ENCODE peak calls at places on chromosomes 1 and 21, in eight cellular contexts. Z is IMR-90; H is thoracic aorta; W is neural progenitor cell; V is PC-3; O is fibroblast of mammary gland; R is CD4-positive, alpha-beta T cell; G is A549. B is an unnamed sample.

GRCh38 chr1:206716519-206717236 is 32.0 kb downstream of the MAPKAPK2 start:
- DNase-seq in Z (peak; percentile 53), H (no peak), W (no peak), V (peak; percentile 75), O (peak; percentile 55), R (no peak), G (no peak), B (no peak)

GRCh38 chr21:17921579-17922530 is 102.7 kb upstream of the C21orf91 start:
- DNase-seq in Z (peak; percentile 65), H (no peak), W (no peak), V (peak; percentile 85), O (peak; percentile 99), R (no peak), G (no peak), B (peak; percentile 54)

GRCh38 chr1:182781849-182782586 is 7.6 kb upstream of the NPL start:
- DNase-seq in Z (peak; percentile 31), H (no peak), W (peak; percentile 78), V (peak; percentile 59), O (peak; percentile 62), R (peak; percentile 57), G (peak; percentile 28), B (peak; percentile 37)

GRCh38 chr1:2493691-2494322 is 17.7 kb downstream of the PLCH2 start:
- DNase-seq in Z (no peak), H (no peak), W (no peak), V (peak; percentile 33), O (no peak), R (no peak), G (no peak), B (no peak)

GRCh38 chr1:115717541-115717940 is 51.0 kb downstream of the CASQ2 start:
- DNase-seq in Z (peak; percentile 15), H (no peak), W (peak; percentile 68), V (peak; percentile 53), O (peak; percentile 51), R (no peak), G (no peak), B (no peak)

GRCh38 chr21:34808569-34809204 is 139.9 kb downstream of the CLIC6 start:
- DNase-seq in Z (peak; percentile 88), H (no peak), W (no peak), V (no peak), O (peak; percentile 98), R (no peak), G (no peak), B (peak; percentile 46)

GRCh38 chr1:55716151-55716550 is 501.0 kb upstream of the USP24 start:
- DNase-seq in Z (peak; percentile 61), H (no peak), W (no peak), V (no peak), O (peak; percentile 61), R (no peak), G (no peak), B (no peak)

GRCh38 chr1:55988963-55989452 is 590.4 kb downstream of the PLPP3 start:
- DNase-seq in Z (no peak), H (no peak), W (no peak), V (no peak), O (no peak), R (no peak), G (no peak), B (no peak)

GRCh38 chr1:68221971-68222355 is 10.4 kb downstream of the WLS start:
- DNase-seq in Z (peak; percentile 70), H (no peak), W (no peak), V (peak; percentile 43), O (peak; percentile 52), R (no peak), G (no peak), B (peak; percentile 67)

GRCh38 chr1:209586341-209586740 is 2.8 kb downstream of the CAMK1G start:
- DNase-seq in Z (no peak), H (no peak), W (no peak), V (no peak), O (no peak), R (no peak), G (no peak), B (no peak)

GRCh38 chr1:79105499-79105898 is 99.0 kb upstream of the ADGRL4 start:
- DNase-seq in Z (peak; percentile 40), H (no peak), W (no peak), V (no peak), O (peak; percentile 31), R (no peak), G (no peak), B (no peak)

GRCh38 chr1:112983540-112984131 is 27.6 kb upstream of the SLC16A1 start:
- DNase-seq in Z (no peak), H (no peak), W (no peak), V (no peak), O (no peak), R (no peak), G (no peak), B (no peak)

GRCh38 chr1:207221934-207222351 is 99.5 kb upstream of the CD55 start:
- DNase-seq in Z (peak; percentile 8), H (no peak), W (no peak), V (peak; percentile 97), O (peak; percentile 13), R (no peak), G (no peak), B (no peak)

GRCh38 chr1:50603274-50604271 is 180.3 kb upstream of the DMRTA2 start:
- DNase-seq in Z (peak; percentile 69), H (no peak), W (no peak), V (peak; percentile 56), O (peak; percentile 59), R (no peak), G (no peak), B (peak; percentile 67)

GRCh38 chr1:245143849-245144248 is 10.9 kb upstream of the KIF26B start:
- DNase-seq in Z (no peak), H (no peak), W (no peak), V (no peak), O (no peak), R (no peak), G (no peak), B (no peak)

GRCh38 chr1:20849100-20849499 is 62.0 kb upstream of the HP1BP3 start:
- DNase-seq in Z (no peak), H (no peak), W (no peak), V (no peak), O (no peak), R (no peak), G (no peak), B (no peak)

GRCh38 chr1:163056832-163057231 is 12.3 kb upstream of the RGS4 start:
- DNase-seq in Z (peak; percentile 69), H (no peak), W (no peak), V (peak; percentile 24), O (peak; percentile 65), R (no peak), G (no peak), B (peak; percentile 44)

DNA sequence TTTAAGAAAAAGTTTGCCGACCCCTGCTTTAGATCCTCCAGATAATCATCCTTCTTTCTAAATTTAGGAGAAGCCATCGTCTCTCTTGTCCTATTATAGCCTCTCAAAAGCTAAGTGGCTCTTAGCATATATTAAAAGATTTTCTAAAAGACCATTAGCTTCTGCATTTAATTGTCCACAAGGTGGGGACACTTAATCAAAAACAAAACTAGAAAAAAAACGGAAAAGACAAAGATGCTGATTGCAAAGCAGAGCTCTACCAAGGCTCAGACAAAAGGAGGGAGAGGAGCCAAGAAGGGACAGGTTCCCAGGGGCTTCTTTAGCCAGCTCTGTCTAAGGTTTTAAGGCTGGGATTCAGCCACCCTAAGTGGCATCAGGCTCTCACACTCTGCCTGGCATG is 128.3 kb upstream of the HMGB4 start:
- DNase-seq in Z (no peak), H (no peak), W (peak; percentile 9), V (peak; percentile 9), O (peak; percentile 44), R (no peak), G (no peak), B (peak; percentile 27)
- TF ChIP-seq CTCF in Z (peak; percentile 20), H (peak; percentile 42), W (peak; percentile 43), V (peak; percentile 53), O (peak; percentile 45), R (no peak), G (no peak), B (peak; percentile 71)

DNA sequence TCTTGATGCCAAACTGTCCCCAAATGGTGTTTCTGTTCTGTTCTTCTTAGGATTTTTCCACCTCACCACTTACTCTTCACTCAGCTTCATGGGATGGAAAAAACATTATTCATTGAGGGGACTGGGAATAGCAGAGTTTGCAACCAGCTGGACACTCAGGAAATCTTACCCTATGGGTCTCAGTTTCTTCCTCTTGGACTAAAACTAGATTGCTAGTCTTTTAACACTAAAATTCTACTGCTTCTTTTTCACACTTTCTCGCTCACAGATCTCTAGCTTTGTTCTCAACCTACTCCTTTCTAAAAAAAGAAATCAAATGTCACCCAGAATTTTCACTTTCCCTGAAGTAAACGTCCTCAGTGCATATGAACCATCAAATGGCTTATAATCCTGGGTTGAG is 4.8 kb downstream of the KMO start:
- DNase-seq in Z (no peak), H (no peak), W (no peak), V (no peak), O (no peak), R (no peak), G (no peak), B (no peak)
- TF ChIP-seq CTCF in Z (no peak), H (no peak), W (no peak), V (no peak), O (no peak), R (no peak), G (no peak), B (no peak)

GRCh38 chr1:27403065-27403726 is 10.8 kb downstream of the GPR3 start:
- DNase-seq in Z (peak; percentile 42), H (peak; percentile 62), W (peak; percentile 52), V (peak; percentile 6), O (peak; percentile 82), R (no peak), G (no peak), B (peak; percentile 13)
- TF ChIP-seq CTCF in Z (peak; percentile 28), H (no peak), W (peak; percentile 36), V (peak; percentile 35), O (peak; percentile 33), R (peak; percentile 1), G (no peak), B (no peak)

DNA sequence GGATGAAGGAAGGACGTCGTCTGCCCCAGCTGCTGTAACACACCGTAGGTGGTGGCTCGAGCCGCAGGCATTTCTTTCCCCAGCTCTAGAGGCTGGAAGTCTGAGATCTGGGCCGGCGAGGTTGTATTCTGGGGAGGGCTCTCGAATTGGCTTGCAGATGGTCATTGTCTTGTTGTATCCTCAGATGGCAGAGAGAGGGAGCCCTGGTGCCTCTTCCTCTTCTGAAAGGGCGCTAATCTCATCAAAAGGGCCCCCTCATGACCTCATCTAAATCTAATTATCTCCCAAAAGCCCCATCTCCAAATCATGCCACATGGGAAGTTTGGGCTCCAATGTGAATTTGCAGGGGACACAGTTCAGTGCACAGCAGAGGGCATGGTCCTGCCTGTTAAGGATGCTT is 109.0 kb downstream of the SIK1 start:
- DNase-seq in Z (no peak), H (no peak), W (no peak), V (no peak), O (no peak), R (no peak), G (no peak), B (no peak)
- TF ChIP-seq CTCF in Z (no peak), H (no peak), W (no peak), V (no peak), O (no peak), R (no peak), G (no peak), B (peak; percentile 32)

GRCh38 chr1:156801409-156802121 is 15.1 kb downstream of the SH2D2A start:
- DNase-seq in Z (peak; percentile 54), H (no peak), W (no peak), V (no peak), O (peak; percentile 94), R (no peak), G (no peak), B (peak; percentile 66)
- TF ChIP-seq CTCF in Z (peak; percentile 19), H (no peak), W (no peak), V (peak; percentile 17), O (peak; percentile 47), R (no peak), G (no peak), B (peak; percentile 55)

B was measured in HFFc6.